ENCODE peak calls at places on chromosomes 6 and 20, in ten cellular contexts. L, A, D, R, T, E, P, S, Y and B are unnamed samples.

GRCh38 chr20:25863536-25864325 is 167.1 kb upstream of the ZNF337 start:
- DNase-seq in D (no peak), P (no peak), T (peak), Y (no peak), S (peak), R (no peak), A (no peak), L (no peak), E (no peak), B (no peak)

GRCh38 chr6:85675030-85675819 is 32.5 kb upstream of the SYNCRIP start:
- DNase-seq in S (peak), P (no peak), A (no peak), D (no peak), T (no peak), R (no peak), L (no peak), E (peak), Y (no peak), B (no peak)

GRCh38 chr20:37579091-37579490 is 51.4 kb upstream of the BLCAP start:
- DNase-seq in R (no peak), Y (no peak), D (no peak), E (no peak), P (no peak), L (no peak), T (no peak), A (no peak), S (no peak), B (no peak)

GRCh38 chr6:138493413-138493812 is 5.9 kb downstream of the NHSL1 start:
- DNase-seq in R (no peak), P (no peak), T (no peak), E (no peak), L (no peak), D (no peak), A (no peak), Y (no peak), S (peak), B (no peak)

GRCh38 chr6:16006681-16007080 is 122.2 kb upstream of the MYLIP start:
- DNase-seq in Y (no peak), E (no peak), L (no peak), T (no peak), R (no peak), P (no peak), S (no peak), A (no peak), D (no peak), B (no peak)

GRCh38 chr6:157323114-157323923 is at the start of gene TMEM242:
- DNase-seq in L (peak), R (peak), Y (no peak), D (peak), E (peak), A (no peak), P (peak), T (peak), S (peak), B (peak)

GRCh38 chr6:33590531-33591198 is 10.6 kb upstream of the BAK1 start:
- DNase-seq in L (no peak), T (no peak), S (no peak), E (no peak), D (no peak), R (no peak), Y (no peak), A (no peak), P (no peak), B (no peak)

GRCh38 chr6:17863971-17864754 is 123.3 kb downstream of the KIF13A start:
- DNase-seq in D (peak), P (no peak), Y (no peak), R (no peak), L (no peak), A (peak), S (peak), E (peak), T (no peak), B (no peak)

GRCh38 chr6:125887372-125887771 is 69.2 kb upstream of the HINT3 start:
- DNase-seq in E (no peak), L (no peak), D (no peak), R (no peak), S (no peak), A (no peak), T (no peak), P (no peak), Y (no peak), B (no peak)